ENCODE peak calls at places on chromosomes 3 and 15, in four cellular contexts. Z is left cardiac atrium; S is AG04450; U is stimulated activated naive B cell treated with anti-CD40 and anti-IgM and Interleukin-4, amounts not matched to agents 10 μg/mL and 1 μg/mL and 100 μg/mL, for 72 hours. R is an unnamed sample.

GRCh38 chr15:58469432-58470353 is 37.9 kb downstream of the LIPC start:
- DNase-seq in S (peak; percentile 92), Z (peak; percentile 58), U (no peak), R (no peak)

GRCh38 chr3:53739926-53740325 is 106.3 kb downstream of the CHDH start:
- DNase-seq in U (no peak), S (no peak), Z (no peak), R (no peak)

GRCh38 chr15:101010781-101011180 is 91.6 kb downstream of the LRRK1 start:
- DNase-seq in Z (no peak), S (no peak), U (no peak), R (no peak)

GRCh38 chr3:185677146-185677829 is 91.2 kb downstream of the SENP2 start:
- DNase-seq in S (peak; percentile 56), Z (no peak), U (no peak), R (no peak)

GRCh38 chr15:100276519-100276918 is 65.3 kb downstream of the ADAMTS17 start:
- DNase-seq in S (no peak), U (no peak), Z (no peak), R (no peak)

GRCh38 chr15:77179541-77179998 is 108.7 kb upstream of the TSPAN3 start:
- DNase-seq in Z (no peak), S (no peak), U (no peak), R (no peak)

GRCh38 chr3:72100626-72101187 is 315.8 kb upstream of the PROK2 start:
- DNase-seq in S (peak; percentile 6), Z (peak; percentile 88), U (peak; percentile 87), R (peak; percentile 82)

GRCh38 chr15:58491499-58492202 is 59.9 kb downstream of the LIPC start:
- DNase-seq in S (no peak), U (no peak), Z (no peak), R (no peak)

GRCh38 chr15:96360581-96361308 is 30.2 kb downstream of the NR2F2 start:
- DNase-seq in Z (no peak), U (no peak), S (no peak), R (no peak)

GRCh38 chr3:138845771-138846173 is 11.0 kb upstream of the PIK3CB start:
- DNase-seq in Z (no peak), U (no peak), S (no peak), R (no peak)

GRCh38 chr3:126344380-126345041 is 12.7 kb downstream of the KLF15 start:
- DNase-seq in Z (no peak), S (no peak), U (no peak), R (peak; percentile 6)

GRCh38 chr3:52865994-52866393 is 31.2 kb upstream of the MUSTN1 start:
- DNase-seq in Z (no peak), S (no peak), U (no peak), R (no peak)

GRCh38 chr3:48686538-48687219 is 964 bp upstream of the NCKIPSD start:
- DNase-seq in Z (no peak), S (no peak), U (no peak), R (no peak)

GRCh38 chr3:159775372-159775961 is 213.2 kb upstream of the IL12A start:
- DNase-seq in U (no peak), Z (peak; percentile 52), S (peak; percentile 71), R (no peak)

GRCh38 chr3:156751461-156752025 is 74.6 kb upstream of the LEKR1 start:
- DNase-seq in Z (peak; percentile 63), U (no peak), S (peak; percentile 51), R (peak; percentile 43)

R was measured in glutamatergic neuron.